ENCODE peak calls at places on chromosomes 13 and 19, in eight cellular contexts. One of them, this sample, is unnamed.

GRCh38 chr19:1826557-1827521 is 14.8 kb upstream of the ATP8B3 start:
- DNase-seq in left ventricle myocardium inferior: no peak
- DNase-seq in cardiac muscle cell: peak
- DNase-seq in fibroblast of lung: no peak
- DNase-seq in effector memory CD4-positive, alpha-beta T cell: no peak
- DNase-seq in CD4-positive, alpha-beta memory T cell: no peak
- DNase-seq in IMR-90: no peak
- DNase-seq in CD8-positive, alpha-beta T cell: no peak
- DNase-seq in this sample: no peak

GRCh38 chr19:5152013-5152763 is 183.3 kb downstream of the KDM4B start:
- DNase-seq in IMR-90: no peak
- DNase-seq in cardiac muscle cell: no peak
- DNase-seq in fibroblast of lung: no peak
- DNase-seq in left ventricle myocardium inferior: no peak
- DNase-seq in CD4-positive, alpha-beta memory T cell: no peak
- DNase-seq in effector memory CD4-positive, alpha-beta T cell: no peak
- DNase-seq in CD8-positive, alpha-beta T cell: no peak
- DNase-seq in this sample: no peak

GRCh38 chr19:16516923-16517610 is 20.9 kb downstream of the C19orf44 start:
- DNase-seq in left ventricle myocardium inferior: no peak
- DNase-seq in IMR-90: no peak
- DNase-seq in effector memory CD4-positive, alpha-beta T cell: no peak
- DNase-seq in CD4-positive, alpha-beta memory T cell: no peak
- DNase-seq in cardiac muscle cell: no peak
- DNase-seq in fibroblast of lung: no peak
- DNase-seq in CD8-positive, alpha-beta T cell: peak
- DNase-seq in this sample: no peak

GRCh38 chr13:112069727-112070300 is 2.9 kb downstream of the SOX1 start:
- DNase-seq in CD4-positive, alpha-beta memory T cell: no peak
- DNase-seq in CD8-positive, alpha-beta T cell: no peak
- DNase-seq in IMR-90: no peak
- DNase-seq in fibroblast of lung: no peak
- DNase-seq in effector memory CD4-positive, alpha-beta T cell: no peak
- DNase-seq in cardiac muscle cell: no peak
- DNase-seq in left ventricle myocardium inferior: no peak
- DNase-seq in this sample: no peak

GRCh38 chr13:87498681-87499080 is 172.5 kb upstream of the SLITRK5 start:
- DNase-seq in left ventricle myocardium inferior: no peak
- DNase-seq in CD8-positive, alpha-beta T cell: no peak
- DNase-seq in IMR-90: peak
- DNase-seq in CD4-positive, alpha-beta memory T cell: no peak
- DNase-seq in effector memory CD4-positive, alpha-beta T cell: no peak
- DNase-seq in cardiac muscle cell: no peak
- DNase-seq in fibroblast of lung: peak
- DNase-seq in this sample: no peak

GRCh38 chr19:47226426-47227346 is 4.3 kb downstream of the BBC3 start:
- DNase-seq in left ventricle myocardium inferior: peak
- DNase-seq in fibroblast of lung: peak
- DNase-seq in effector memory CD4-positive, alpha-beta T cell: peak
- DNase-seq in CD4-positive, alpha-beta memory T cell: peak
- DNase-seq in CD8-positive, alpha-beta T cell: peak
- DNase-seq in cardiac muscle cell: peak
- DNase-seq in IMR-90: peak
- DNase-seq in this sample: peak

GRCh38 chr13:73224708-73225107 is 165.9 kb downstream of the KLF5 start:
- DNase-seq in cardiac muscle cell: peak
- DNase-seq in effector memory CD4-positive, alpha-beta T cell: no peak
- DNase-seq in IMR-90: peak
- DNase-seq in left ventricle myocardium inferior: no peak
- DNase-seq in fibroblast of lung: no peak
- DNase-seq in CD4-positive, alpha-beta memory T cell: no peak
- DNase-seq in CD8-positive, alpha-beta T cell: no peak
- DNase-seq in this sample: peak

GRCh38 chr13:89315287-89315686 is 1644.1 kb downstream of the SLITRK5 start:
- DNase-seq in fibroblast of lung: peak
- DNase-seq in CD8-positive, alpha-beta T cell: no peak
- DNase-seq in cardiac muscle cell: peak
- DNase-seq in left ventricle myocardium inferior: no peak
- DNase-seq in effector memory CD4-positive, alpha-beta T cell: no peak
- DNase-seq in CD4-positive, alpha-beta memory T cell: no peak
- DNase-seq in IMR-90: no peak
- DNase-seq in this sample: no peak

GRCh38 chr13:75636339-75637095 is 387 bp downstream of the LMO7 start:
- DNase-seq in cardiac muscle cell: peak
- DNase-seq in left ventricle myocardium inferior: peak
- DNase-seq in fibroblast of lung: peak
- DNase-seq in IMR-90: peak
- DNase-seq in CD8-positive, alpha-beta T cell: peak
- DNase-seq in effector memory CD4-positive, alpha-beta T cell: peak
- DNase-seq in CD4-positive, alpha-beta memory T cell: peak
- DNase-seq in this sample: peak

GRCh38 chr13:30871713-30872029 is 34.4 kb upstream of the MEDAG start:
- DNase-seq in effector memory CD4-positive, alpha-beta T cell: no peak
- DNase-seq in IMR-90: no peak
- DNase-seq in fibroblast of lung: peak
- DNase-seq in CD8-positive, alpha-beta T cell: no peak
- DNase-seq in cardiac muscle cell: no peak
- DNase-seq in CD4-positive, alpha-beta memory T cell: no peak
- DNase-seq in left ventricle myocardium inferior: no peak
- DNase-seq in this sample: no peak

GRCh38 chr19:48635966-48636858 is 967 bp downstream of the DBP start:
- DNase-seq in left ventricle myocardium inferior: no peak
- DNase-seq in cardiac muscle cell: no peak
- DNase-seq in CD4-positive, alpha-beta memory T cell: peak
- DNase-seq in CD8-positive, alpha-beta T cell: peak
- DNase-seq in effector memory CD4-positive, alpha-beta T cell: no peak
- DNase-seq in IMR-90: no peak
- DNase-seq in fibroblast of lung: no peak
- DNase-seq in this sample: no peak

GRCh38 chr13:74251778-74252519 is 117.7 kb upstream of the KLF12 start:
- DNase-seq in left ventricle myocardium inferior: no peak
- DNase-seq in IMR-90: no peak
- DNase-seq in CD4-positive, alpha-beta memory T cell: no peak
- DNase-seq in CD8-positive, alpha-beta T cell: no peak
- DNase-seq in cardiac muscle cell: no peak
- DNase-seq in effector memory CD4-positive, alpha-beta T cell: no peak
- DNase-seq in fibroblast of lung: peak
- DNase-seq in this sample: no peak

GRCh38 chr19:42488783-42489521 is 39.3 kb downstream of the CEACAM1 start:
- DNase-seq in IMR-90: no peak
- DNase-seq in cardiac muscle cell: no peak
- DNase-seq in CD8-positive, alpha-beta T cell: no peak
- DNase-seq in fibroblast of lung: no peak
- DNase-seq in left ventricle myocardium inferior: no peak
- DNase-seq in effector memory CD4-positive, alpha-beta T cell: no peak
- DNase-seq in CD4-positive, alpha-beta memory T cell: no peak
- DNase-seq in this sample: no peak

GRCh38 chr13:102817907-102818306 is 19.0 kb downstream of the BIVM start:
- DNase-seq in CD4-positive, alpha-beta memory T cell: no peak
- DNase-seq in CD8-positive, alpha-beta T cell: no peak
- DNase-seq in IMR-90: no peak
- DNase-seq in left ventricle myocardium inferior: no peak
- DNase-seq in fibroblast of lung: no peak
- DNase-seq in cardiac muscle cell: no peak
- DNase-seq in effector memory CD4-positive, alpha-beta T cell: no peak
- DNase-seq in this sample: no peak

GRCh38 chr13:28355822-28356371 is 139.0 kb downstream of the FLT1 start:
- DNase-seq in cardiac muscle cell: peak
- DNase-seq in left ventricle myocardium inferior: no peak
- DNase-seq in effector memory CD4-positive, alpha-beta T cell: no peak
- DNase-seq in CD4-positive, alpha-beta memory T cell: no peak
- DNase-seq in CD8-positive, alpha-beta T cell: peak
- DNase-seq in IMR-90: peak
- DNase-seq in fibroblast of lung: no peak
- DNase-seq in this sample: no peak

GRCh38 chr13:99260216-99260615 is 2.0 kb upstream of the GPR18 start:
- DNase-seq in cardiac muscle cell: no peak
- DNase-seq in CD4-positive, alpha-beta memory T cell: no peak
- DNase-seq in IMR-90: peak
- DNase-seq in CD8-positive, alpha-beta T cell: no peak
- DNase-seq in effector memory CD4-positive, alpha-beta T cell: no peak
- DNase-seq in left ventricle myocardium inferior: no peak
- DNase-seq in fibroblast of lung: no peak
- DNase-seq in this sample: no peak

GRCh38 chr13:80989770-80990169 is 648.8 kb upstream of the SPRY2 start:
- DNase-seq in CD4-positive, alpha-beta memory T cell: no peak
- DNase-seq in IMR-90: no peak
- DNase-seq in fibroblast of lung: no peak
- DNase-seq in left ventricle myocardium inferior: no peak
- DNase-seq in effector memory CD4-positive, alpha-beta T cell: no peak
- DNase-seq in CD8-positive, alpha-beta T cell: no peak
- DNase-seq in cardiac muscle cell: no peak
- DNase-seq in this sample: no peak

DNA sequence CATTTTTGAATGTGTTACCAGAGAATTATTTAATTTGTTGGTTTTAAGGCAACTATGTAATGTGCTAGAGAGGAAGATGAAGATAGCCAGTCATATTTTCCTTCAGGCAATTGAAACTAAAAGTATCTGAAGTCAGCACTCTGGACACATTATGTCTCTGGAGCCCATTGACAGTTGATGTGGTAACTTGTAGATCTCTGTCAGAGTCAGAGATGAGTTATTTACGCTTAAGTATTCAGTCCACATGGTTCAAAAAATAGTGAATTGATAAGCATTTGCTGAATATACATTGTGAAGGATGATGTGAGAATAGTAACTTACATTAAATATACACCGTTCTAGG is 2.1 kb downstream of the ZMYM2 start:
- DNase-seq in CD4-positive, alpha-beta memory T cell: no peak
- DNase-seq in cardiac muscle cell: peak
- DNase-seq in left ventricle myocardium inferior: no peak
- DNase-seq in effector memory CD4-positive, alpha-beta T cell: no peak
- DNase-seq in fibroblast of lung: no peak
- DNase-seq in CD8-positive, alpha-beta T cell: no peak
- DNase-seq in IMR-90: no peak
- DNase-seq in this sample: no peak
- H3K27ac ChIP-seq in CD4-positive, alpha-beta memory T cell: peak
- H3K27ac ChIP-seq in cardiac muscle cell: peak
- H3K27ac ChIP-seq in left ventricle myocardium inferior: peak
- H3K27ac ChIP-seq in effector memory CD4-positive, alpha-beta T cell: peak
- H3K27ac ChIP-seq in fibroblast of lung: no peak
- H3K27ac ChIP-seq in CD8-positive, alpha-beta T cell: no peak
- H3K27ac ChIP-seq in IMR-90: no peak
- H3K27ac ChIP-seq in this sample: peak

DNA sequence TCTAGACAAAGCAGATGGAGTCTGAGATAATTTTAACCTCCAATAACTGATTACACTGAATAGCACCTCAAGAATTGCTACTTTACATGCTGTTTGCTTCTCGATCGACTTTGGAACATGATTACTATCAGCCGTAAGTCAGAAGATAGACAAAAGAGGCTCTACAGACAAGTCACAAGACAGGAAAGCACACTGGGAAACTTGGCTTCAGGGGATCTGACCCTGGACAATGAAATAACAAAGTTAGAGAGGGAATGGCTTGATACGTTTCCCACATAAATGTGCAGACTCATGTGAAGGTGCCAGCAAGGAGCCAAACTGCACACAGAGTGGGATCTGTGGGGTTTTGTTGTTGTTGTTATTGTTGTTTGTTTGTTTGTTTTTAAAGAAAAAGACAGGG is 28.5 kb downstream of the DCLK1 start:
- DNase-seq in left ventricle myocardium inferior: no peak
- DNase-seq in effector memory CD4-positive, alpha-beta T cell: no peak
- DNase-seq in fibroblast of lung: no peak
- DNase-seq in CD4-positive, alpha-beta memory T cell: no peak
- DNase-seq in cardiac muscle cell: no peak
- DNase-seq in IMR-90: no peak
- DNase-seq in CD8-positive, alpha-beta T cell: no peak
- DNase-seq in this sample: no peak
- H3K27ac ChIP-seq in left ventricle myocardium inferior: no peak
- H3K27ac ChIP-seq in effector memory CD4-positive, alpha-beta T cell: no peak
- H3K27ac ChIP-seq in fibroblast of lung: no peak
- H3K27ac ChIP-seq in CD4-positive, alpha-beta memory T cell: no peak
- H3K27ac ChIP-seq in cardiac muscle cell: no peak
- H3K27ac ChIP-seq in IMR-90: no peak
- H3K27ac ChIP-seq in CD8-positive, alpha-beta T cell: no peak
- H3K27ac ChIP-seq in this sample: no peak

GRCh38 chr13:24064258-24064860 is 96.2 kb upstream of the SPATA13 start:
- DNase-seq in left ventricle myocardium inferior: no peak
- DNase-seq in IMR-90: no peak
- DNase-seq in CD8-positive, alpha-beta T cell: no peak
- DNase-seq in fibroblast of lung: no peak
- DNase-seq in effector memory CD4-positive, alpha-beta T cell: no peak
- DNase-seq in CD4-positive, alpha-beta memory T cell: no peak
- DNase-seq in cardiac muscle cell: no peak
- DNase-seq in this sample: no peak
- H3K27ac ChIP-seq in left ventricle myocardium inferior: peak
- H3K27ac ChIP-seq in IMR-90: no peak
- H3K27ac ChIP-seq in CD8-positive, alpha-beta T cell: no peak
- H3K27ac ChIP-seq in fibroblast of lung: no peak
- H3K27ac ChIP-seq in effector memory CD4-positive, alpha-beta T cell: no peak
- H3K27ac ChIP-seq in CD4-positive, alpha-beta memory T cell: no peak
- H3K27ac ChIP-seq in cardiac muscle cell: no peak
- H3K27ac ChIP-seq in this sample: no peak

DNA sequence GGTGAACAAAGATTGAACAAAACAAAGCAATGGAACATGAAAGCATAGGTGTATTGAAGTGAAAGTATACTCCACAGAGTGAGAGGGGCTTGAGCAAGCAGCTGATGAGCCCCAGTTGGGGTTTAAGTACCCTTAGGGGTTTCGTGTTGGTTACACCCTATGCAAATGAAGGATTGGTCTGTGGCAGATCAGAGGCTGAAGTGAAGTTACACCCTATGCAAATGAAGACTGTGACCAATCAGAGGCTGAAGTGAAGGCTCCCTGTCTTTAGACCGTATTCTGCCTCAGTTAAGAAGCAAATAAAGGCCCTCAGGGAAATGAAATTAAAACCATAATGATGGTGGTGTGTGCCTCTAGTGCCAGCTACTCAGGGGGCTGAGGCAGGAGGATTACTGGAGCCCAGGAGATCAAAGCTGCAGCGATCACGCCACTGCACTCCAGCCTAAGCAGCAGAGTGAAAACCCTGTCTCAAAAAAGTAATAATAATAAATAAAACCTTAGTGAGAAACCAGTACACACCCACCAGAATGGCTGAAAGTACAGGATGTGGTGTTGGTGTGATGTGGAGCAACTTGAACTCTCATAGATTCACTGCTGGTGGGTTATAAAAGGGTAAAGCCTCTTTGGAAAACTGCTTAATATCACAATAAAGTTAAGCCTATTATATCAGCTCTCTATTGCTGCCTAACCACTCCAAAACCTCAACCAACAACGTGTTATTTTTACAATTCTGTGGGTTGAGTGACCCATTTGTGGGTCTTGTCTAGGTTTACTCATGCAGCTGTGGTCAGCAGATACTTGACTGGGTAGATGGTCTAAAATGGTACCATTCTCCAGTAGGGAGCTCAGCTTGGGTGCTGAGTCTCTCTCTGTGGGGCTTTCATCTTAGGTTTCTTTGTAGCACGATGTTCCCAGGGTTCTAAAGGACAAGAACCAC is 12.8 kb upstream of the UPF3A start:
- DNase-seq in effector memory CD4-positive, alpha-beta T cell: no peak
- DNase-seq in CD8-positive, alpha-beta T cell: no peak
- DNase-seq in cardiac muscle cell: no peak
- DNase-seq in left ventricle myocardium inferior: no peak
- DNase-seq in CD4-positive, alpha-beta memory T cell: peak
- DNase-seq in fibroblast of lung: no peak
- DNase-seq in IMR-90: no peak
- DNase-seq in this sample: no peak
- H3K27ac ChIP-seq in effector memory CD4-positive, alpha-beta T cell: no peak
- H3K27ac ChIP-seq in CD8-positive, alpha-beta T cell: peak
- H3K27ac ChIP-seq in cardiac muscle cell: no peak
- H3K27ac ChIP-seq in left ventricle myocardium inferior: no peak
- H3K27ac ChIP-seq in CD4-positive, alpha-beta memory T cell: peak
- H3K27ac ChIP-seq in fibroblast of lung: no peak
- H3K27ac ChIP-seq in IMR-90: no peak
- H3K27ac ChIP-seq in this sample: no peak

GRCh38 chr13:32023698-32024097 is 7.9 kb upstream of the FRY start:
- DNase-seq in cardiac muscle cell: peak
- DNase-seq in IMR-90: no peak
- DNase-seq in left ventricle myocardium inferior: no peak
- DNase-seq in fibroblast of lung: peak
- DNase-seq in effector memory CD4-positive, alpha-beta T cell: no peak
- DNase-seq in CD4-positive, alpha-beta memory T cell: no peak
- DNase-seq in CD8-positive, alpha-beta T cell: no peak
- DNase-seq in this sample: no peak
- H3K27ac ChIP-seq in cardiac muscle cell: no peak
- H3K27ac ChIP-seq in IMR-90: no peak
- H3K27ac ChIP-seq in left ventricle myocardium inferior: no peak
- H3K27ac ChIP-seq in fibroblast of lung: no peak
- H3K27ac ChIP-seq in effector memory CD4-positive, alpha-beta T cell: no peak
- H3K27ac ChIP-seq in CD4-positive, alpha-beta memory T cell: no peak
- H3K27ac ChIP-seq in CD8-positive, alpha-beta T cell: no peak
- H3K27ac ChIP-seq in this sample: no peak